ENCODE peak calls at places on chromosomes 7 and 10, in eight cellular contexts. K, Z, R, J, D, N, V and H are unnamed samples.
A peak's percentile ranks its signal among the peaks of the same experiment; 100 is the strongest.

GRCh38 chr10:49323171-49323895 is 24.4 kb downstream of the C10orf71 start:
- DNase-seq in V (no peak), J (no peak), D (no peak), N (no peak), R (peak; percentile 68), Z (no peak), K (peak; percentile 58), H (peak; percentile 71)

GRCh38 chr10:92123031-92123450 is 167.8 kb downstream of the CPEB3 start:
- DNase-seq in Z (no peak), N (no peak), R (no peak), D (peak; percentile 94), J (no peak), K (peak; percentile 64), V (peak; percentile 70), H (no peak)

GRCh38 chr10:72088879-72089585 is 681 bp upstream of the SPOCK2 start:
- DNase-seq in D (peak; percentile 1), K (peak; percentile 67), V (peak; percentile 36), Z (peak; percentile 60), R (peak; percentile 88), N (peak; percentile 73), J (no peak), H (peak; percentile 18)

GRCh38 chr7:85980740-85981139 is 663.0 kb upstream of the GRM3 start:
- DNase-seq in K (no peak), D (no peak), Z (no peak), R (no peak), J (no peak), V (no peak), N (no peak), H (no peak)

GRCh38 chr10:101536800-101537199 is 51.3 kb downstream of the POLL start:
- DNase-seq in V (no peak), D (no peak), K (no peak), R (no peak), J (peak; percentile 49), Z (peak; percentile 51), N (no peak), H (no peak)

GRCh38 chr10:72334196-72334831 is 20.4 kb downstream of the DNAJB12 start:
- DNase-seq in D (no peak), R (no peak), N (peak; percentile 63), J (no peak), V (no peak), K (no peak), Z (peak; percentile 84), H (no peak)

GRCh38 chr7:81648716-81649115 is 121.1 kb downstream of the HGF start:
- DNase-seq in Z (peak; percentile 67), J (no peak), N (no peak), V (no peak), D (no peak), K (no peak), R (no peak), H (no peak)

GRCh38 chr7:149670288-149670687 is 103.1 kb downstream of the ZNF467 start:
- DNase-seq in V (no peak), N (no peak), K (peak; percentile 66), D (no peak), R (no peak), J (no peak), Z (peak; percentile 68), H (peak; percentile 20)

GRCh38 chr10:96299383-96299782 is 4.9 kb upstream of the DNTT start:
- DNase-seq in N (no peak), Z (no peak), D (no peak), K (no peak), V (no peak), J (no peak), R (no peak), H (no peak)

DNA sequence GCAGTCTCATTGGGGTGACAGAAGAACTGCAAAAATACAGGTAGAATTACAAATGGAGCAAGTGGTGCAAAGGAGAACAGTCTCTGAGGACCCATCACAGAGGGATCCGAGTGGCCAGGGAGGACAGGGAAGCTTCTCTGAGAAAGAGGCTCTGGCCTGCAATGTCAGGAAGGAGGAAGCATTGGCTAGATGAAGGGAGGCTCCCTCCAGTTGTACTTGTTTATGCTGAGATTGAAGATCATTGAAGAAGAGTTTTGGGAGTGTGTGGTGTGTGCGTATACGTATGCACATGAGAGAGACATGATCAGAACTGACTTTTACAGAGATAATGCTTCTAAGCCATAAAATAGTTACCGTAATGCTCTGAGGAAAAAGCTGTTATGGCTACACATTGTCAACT is 274.7 kb upstream of the FZD8 start:
- DNase-seq in Z (no peak), K (no peak), D (no peak), J (no peak), N (no peak), R (no peak), V (no peak), H (no peak)
- TF ChIP-seq CTCF in Z (peak; percentile 12), K (peak; percentile 37), D (no peak), J (no peak), N (no peak), R (no peak), V (no peak), H (no peak)

GRCh38 chr7:44173911-44174693 is 15.1 kb downstream of the GCK start:
- DNase-seq in K (no peak), J (no peak), V (no peak), Z (no peak), D (no peak), N (no peak), R (no peak), H (no peak)

GRCh38 chr7:44176486-44176885 is 12.8 kb downstream of the GCK start:
- DNase-seq in Z (no peak), N (no peak), R (no peak), K (no peak), V (no peak), D (no peak), J (no peak), H (no peak)

GRCh38 chr7:44180631-44181030 is 8.6 kb downstream of the GCK start:
- DNase-seq in N (no peak), R (no peak), J (no peak), K (no peak), D (peak; percentile 96), Z (no peak), V (no peak), H (no peak)

GRCh38 chr7:44175730-44176129 is 13.5 kb downstream of the GCK start:
- DNase-seq in R (no peak), K (no peak), V (no peak), J (no peak), D (no peak), Z (no peak), N (no peak), H (no peak)

GRCh38 chr7:44177570-44178131 is 11.6 kb downstream of the GCK start:
- DNase-seq in J (no peak), R (no peak), N (no peak), D (peak; percentile 79), K (no peak), Z (peak; percentile 46), V (no peak), H (no peak)
- H3K27ac ChIP-seq in J (no peak overlapping the region), R (no peak overlapping the region), N (no peak overlapping the region), D (no peak overlapping the region), K (peak overlapping the region; percentile 33), Z (no peak overlapping the region), V (no peak overlapping the region), H (no peak overlapping the region)

GRCh38 chr7:20560325-20561180 is 54.9 kb upstream of the ABCB5 start:
- DNase-seq in Z (no peak), N (no peak), V (no peak), D (no peak), K (no peak), J (no peak), R (no peak), H (no peak)
- H3K4me1 ChIP-seq in Z (no peaks in the 10 kb centered on the region), N (no peaks in the 10 kb centered on the region), V (no peaks in the 10 kb centered on the region), D (peaks cover 11% of the 10 kb centered on the region), K (no peaks in the 10 kb centered on the region), J (no peaks in the 10 kb centered on the region), R (no peaks in the 10 kb centered on the region), H (no peaks in the 10 kb centered on the region)

GRCh38 chr7:108452707-108453106 is 3.5 kb downstream of the NRCAM start:
- DNase-seq in V (no peak), N (no peak), K (no peak), J (peak; percentile 52), Z (peak; percentile 45), D (no peak), R (no peak), H (no peak)
- TF ChIP-seq CTCF in V (peak; percentile 47), N (peak; percentile 34), K (peak; percentile 44), J (peak; percentile 56), Z (peak; percentile 70), D (peak; percentile 66), R (peak; percentile 13), H (no peak)

DNA sequence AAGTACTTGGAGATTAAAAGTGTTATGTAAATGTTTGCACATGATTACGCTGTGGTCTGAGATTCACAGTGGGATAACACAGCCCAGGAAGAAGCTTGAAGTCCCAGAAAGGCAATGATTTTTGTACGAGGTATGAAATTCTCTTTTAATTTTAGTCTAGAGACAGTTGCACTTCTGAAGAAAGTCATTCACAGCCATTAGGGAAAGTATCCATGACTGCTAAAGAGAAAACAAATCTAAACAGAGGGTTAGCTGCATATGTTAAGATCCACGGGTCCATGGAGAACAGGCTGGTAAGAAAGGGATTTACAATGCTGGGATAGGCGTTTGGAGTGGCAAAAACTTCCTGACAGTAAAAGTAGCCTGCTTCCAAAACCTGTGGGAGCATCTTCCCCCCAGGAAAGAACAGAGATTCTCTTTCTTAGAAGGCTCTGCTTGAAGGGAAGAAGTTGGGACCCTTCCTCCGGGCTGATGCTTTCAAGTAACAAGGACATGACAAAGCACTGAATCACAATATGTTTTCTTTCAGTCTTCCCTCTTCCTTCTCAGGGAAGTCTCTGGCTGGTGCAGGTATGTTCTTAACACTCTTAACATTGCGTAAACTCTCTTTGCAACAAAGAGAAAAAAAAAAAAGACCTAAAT is 220.8 kb upstream of the CELF2 start:
- DNase-seq in V (no peak), K (no peak), Z (peak; percentile 37), R (no peak), J (no peak), D (peak; percentile 75), N (no peak), H (no peak)
- H3K27ac ChIP-seq in V (peak overlapping the region; percentile 84), K (peak overlapping the region; percentile 91), Z (peak overlapping the region; percentile 40), R (peak overlapping the region; percentile 53), J (no peak overlapping the region), D (no peak overlapping the region), N (no peak overlapping the region), H (peak overlapping the region; percentile 62)

GRCh38 chr7:150999001-150999400 is 8.2 kb downstream of the NOS3 start:
- DNase-seq in R (no peak), K (no peak), Z (no peak), D (peak; percentile 31), J (no peak), N (no peak), V (no peak), H (no peak)

GRCh38 chr7:150996289-150997074 is 5.7 kb downstream of the NOS3 start:
- DNase-seq in V (no peak), D (no peak), N (no peak), K (no peak), Z (no peak), R (no peak), J (no peak), H (no peak)

GRCh38 chr7:150998341-150998740 is 7.5 kb downstream of the NOS3 start:
- DNase-seq in N (no peak), V (no peak), J (no peak), K (no peak), D (peak; percentile 1), R (no peak), Z (no peak), H (no peak)

GRCh38 chr7:150997817-150998216 is 7.0 kb downstream of the NOS3 start:
- DNase-seq in J (no peak), K (no peak), V (no peak), R (no peak), Z (no peak), D (no peak), N (no peak), H (no peak)

GRCh38 chr7:150997075-150997511 is 6.3 kb downstream of the NOS3 start:
- DNase-seq in J (no peak), N (no peak), Z (no peak), K (no peak), R (no peak), D (no peak), V (no peak), H (no peak)
- H3K4me1 ChIP-seq in J (no peaks in the 10 kb centered on the region), N (no peaks in the 10 kb centered on the region), Z (no peaks in the 10 kb centered on the region), K (peaks cover 26% of the 10 kb centered on the region), R (no peaks in the 10 kb centered on the region), D (no peaks in the 10 kb centered on the region), V (peaks cover 36% of the 10 kb centered on the region), H (no peaks in the 10 kb centered on the region)